ENCODE peak calls at places on chromosome 5, in five cellular contexts. One of them, this sample, is unnamed.

GRCh38 chr5:64188776-64189175 is 23.1 kb downstream of the RNF180 start:
- DNase-seq in A549: no peak
- DNase-seq in right lobe of liver: no peak
- DNase-seq in thyroid gland: no peak
- DNase-seq in stomach: no peak
- DNase-seq in this sample: no peak

GRCh38 chr5:3010953-3011763 is 259.7 kb upstream of the IRX2 start:
- DNase-seq in A549: no peak
- DNase-seq in right lobe of liver: no peak
- DNase-seq in thyroid gland: no peak
- DNase-seq in stomach: no peak
- DNase-seq in this sample: no peak

GRCh38 chr5:40404613-40405012 is 275.1 kb upstream of the PTGER4 start:
- DNase-seq in A549: no peak
- DNase-seq in right lobe of liver: no peak
- DNase-seq in thyroid gland: no peak
- DNase-seq in stomach: no peak
- DNase-seq in this sample: no peak

GRCh38 chr5:52738095-52738506 is 49.6 kb upstream of the ITGA1 start:
- DNase-seq in A549: no peak
- DNase-seq in right lobe of liver: no peak
- DNase-seq in thyroid gland: no peak
- DNase-seq in stomach: no peak
- DNase-seq in this sample: no peak

GRCh38 chr5:14628346-14628745 is 36.2 kb upstream of the OTULIN start:
- DNase-seq in A549: peak; percentile 20
- DNase-seq in right lobe of liver: peak; percentile 56
- DNase-seq in thyroid gland: peak; percentile 58
- DNase-seq in stomach: no peak
- DNase-seq in this sample: no peak

GRCh38 chr5:77029376-77029885 is 773 bp upstream of the AGGF1 start:
- DNase-seq in A549: no peak
- DNase-seq in right lobe of liver: no peak
- DNase-seq in thyroid gland: no peak
- DNase-seq in stomach: no peak
- DNase-seq in this sample: no peak

GRCh38 chr5:96614110-96614691 is 48.0 kb upstream of the CAST start:
- DNase-seq in A549: peak; percentile 69
- DNase-seq in right lobe of liver: no peak
- DNase-seq in thyroid gland: peak; percentile 58
- DNase-seq in stomach: peak; percentile 52
- DNase-seq in this sample: peak; percentile 46

GRCh38 chr5:121189569-121190305 is 661.9 kb upstream of the FTMT start:
- DNase-seq in A549: no peak
- DNase-seq in right lobe of liver: no peak
- DNase-seq in thyroid gland: peak; percentile 51
- DNase-seq in stomach: no peak
- DNase-seq in this sample: no peak

GRCh38 chr5:168327451-168327850 is 36.0 kb downstream of the WWC1 start:
- DNase-seq in A549: no peak
- DNase-seq in right lobe of liver: no peak
- DNase-seq in thyroid gland: no peak
- DNase-seq in stomach: no peak
- DNase-seq in this sample: no peak

GRCh38 chr5:57405984-57406383 is 76.6 kb downstream of the ACTBL2 start:
- DNase-seq in A549: no peak
- DNase-seq in right lobe of liver: no peak
- DNase-seq in thyroid gland: no peak
- DNase-seq in stomach: no peak
- DNase-seq in this sample: no peak

GRCh38 chr5:149549461-149550266 is 1.6 kb downstream of the CSNK1A1 start:
- DNase-seq in A549: peak; percentile 35
- DNase-seq in right lobe of liver: no peak
- DNase-seq in thyroid gland: peak; percentile 19
- DNase-seq in stomach: peak; percentile 44
- DNase-seq in this sample: no peak
- TF ChIP-seq CTCF in A549: no peak
- TF ChIP-seq CTCF in right lobe of liver: no peak
- TF ChIP-seq CTCF in thyroid gland: no peak
- TF ChIP-seq CTCF in stomach: no peak
- TF ChIP-seq CTCF in this sample: no peak

GRCh38 chr5:127298623-127299022 is 8.0 kb downstream of the MEGF10 start:
- DNase-seq in A549: no peak
- DNase-seq in right lobe of liver: no peak
- DNase-seq in thyroid gland: no peak
- DNase-seq in stomach: no peak
- DNase-seq in this sample: no peak
- H3K27ac ChIP-seq in A549: no peak overlapping the region
- H3K27ac ChIP-seq in right lobe of liver: no peak overlapping the region
- H3K27ac ChIP-seq in thyroid gland: no peak overlapping the region
- H3K27ac ChIP-seq in stomach: no peak overlapping the region
- H3K27ac ChIP-seq in this sample: no peak overlapping the region

DNA sequence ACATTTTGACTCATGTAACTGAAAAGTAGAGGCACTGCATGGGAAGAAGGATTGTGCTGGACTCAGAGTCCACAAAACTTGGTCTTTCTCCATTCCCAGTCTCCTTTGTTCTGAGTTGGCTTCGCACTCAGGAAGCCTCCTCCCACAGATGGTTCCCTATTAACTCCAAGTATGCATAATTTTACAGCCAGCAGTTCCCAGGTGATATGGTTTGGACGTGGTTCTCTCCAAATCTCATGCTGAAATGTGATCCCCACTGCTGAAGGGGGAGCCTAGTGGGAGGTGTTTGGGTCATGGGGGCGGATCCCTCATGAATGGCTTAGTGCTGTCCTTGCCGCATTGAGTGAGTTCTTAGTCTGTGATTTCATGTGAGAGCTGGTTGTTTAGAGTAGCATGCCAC is 86.6 kb downstream of the FEM1C start:
- DNase-seq in A549: no peak
- DNase-seq in right lobe of liver: no peak
- DNase-seq in thyroid gland: peak; percentile 26
- DNase-seq in stomach: peak; percentile 49
- DNase-seq in this sample: peak; percentile 35
- TF ChIP-seq POLR2A in A549: no peak
- TF ChIP-seq POLR2A in right lobe of liver: no peak
- TF ChIP-seq POLR2A in thyroid gland: no peak
- TF ChIP-seq POLR2A in stomach: no peak
- TF ChIP-seq POLR2A in this sample: no peak

GRCh38 chr5:170631471-170632195 is 127.8 kb downstream of the KCNIP1 start:
- DNase-seq in A549: peak; percentile 74
- DNase-seq in right lobe of liver: no peak
- DNase-seq in thyroid gland: no peak
- DNase-seq in stomach: no peak
- DNase-seq in this sample: peak; percentile 35
- TF ChIP-seq CTCF in A549: no peak
- TF ChIP-seq CTCF in right lobe of liver: no peak
- TF ChIP-seq CTCF in thyroid gland: no peak
- TF ChIP-seq CTCF in stomach: no peak
- TF ChIP-seq CTCF in this sample: peak; percentile 47

GRCh38 chr5:135203019-135203418 is 169.0 kb upstream of the PITX1 start:
- DNase-seq in A549: no peak
- DNase-seq in right lobe of liver: no peak
- DNase-seq in thyroid gland: no peak
- DNase-seq in stomach: no peak
- DNase-seq in this sample: no peak
- H3K27ac ChIP-seq in A549: no peak overlapping the region
- H3K27ac ChIP-seq in right lobe of liver: no peak overlapping the region
- H3K27ac ChIP-seq in thyroid gland: no peak overlapping the region
- H3K27ac ChIP-seq in stomach: no peak overlapping the region
- H3K27ac ChIP-seq in this sample: no peak overlapping the region

GRCh38 chr5:143403607-143404415 is at the start of gene NR3C1:
- DNase-seq in A549: peak; percentile 50
- DNase-seq in right lobe of liver: peak; percentile 95
- DNase-seq in thyroid gland: peak; percentile 89
- DNase-seq in stomach: peak; percentile 88
- DNase-seq in this sample: peak; percentile 96
- TF ChIP-seq POLR2A in A549: peak; percentile 52
- TF ChIP-seq POLR2A in right lobe of liver: peak; percentile 73
- TF ChIP-seq POLR2A in thyroid gland: peak; percentile 69
- TF ChIP-seq POLR2A in stomach: no peak
- TF ChIP-seq POLR2A in this sample: no peak